ENCODE peak calls at places on chromosomes 3 and 15, in six cellular contexts. N, H, X, V, R and C are unnamed samples.

GRCh38 chr3:67685499-67685898 is 31.1 kb upstream of the SUCLG2 start:
- DNase-seq in X (no peak), H (no peak), R (no peak), V (no peak), N (no peak), C (no peak)

GRCh38 chr3:88433572-88433971 is 283.8 kb downstream of the C3orf38 start:
- DNase-seq in N (no peak), R (no peak), X (no peak), H (no peak), V (no peak), C (no peak)

GRCh38 chr3:44056446-44057240 is 185.0 kb upstream of the TOPAZ1 start:
- DNase-seq in X (no peak), R (no peak), V (no peak), N (no peak), H (no peak), C (no peak)

GRCh38 chr3:35296533-35296932 is 342.8 kb upstream of the ARPP21 start:
- DNase-seq in N (no peak), V (no peak), H (no peak), X (no peak), R (no peak), C (no peak)

GRCh38 chr15:34043391-34043790 is 4.4 kb upstream of the AVEN start:
- DNase-seq in V (no peak), X (no peak), N (no peak), H (no peak), R (no peak), C (no peak)

GRCh38 chr15:41011055-41011815 is 58.0 kb downstream of the CHAC1 start:
- DNase-seq in X (no peak), V (no peak), N (no peak), R (no peak), H (no peak), C (no peak)

GRCh38 chr3:110479676-110480075 is 591.9 kb upstream of the NECTIN3 start:
- DNase-seq in H (no peak), V (no peak), X (no peak), N (no peak), R (no peak), C (no peak)

GRCh38 chr15:68652141-68652540 is 73.3 kb downstream of the CORO2B start:
- DNase-seq in V (peak), X (peak), H (no peak), N (no peak), R (no peak), C (no peak)

GRCh38 chr3:53803816-53804545 is 42.2 kb downstream of the CHDH start:
- DNase-seq in V (peak), X (no peak), N (no peak), H (no peak), R (peak), C (no peak)

GRCh38 chr3:184428561-184429175 is 48.8 kb downstream of the CHRD start:
- DNase-seq in X (no peak), V (peak), N (no peak), H (no peak), R (no peak), C (no peak)

GRCh38 chr15:41774873-41775417 is 661 bp downstream of the MAPKBP1 start:
- DNase-seq in H (no peak), X (no peak), R (no peak), V (no peak), N (no peak), C (no peak)

GRCh38 chr15:31353931-31354330 is 27.3 kb downstream of the KLF13 start:
- DNase-seq in N (no peak), V (no peak), H (no peak), R (no peak), X (no peak), C (no peak)

GRCh38 chr3:24400015-24400414 is 94.6 kb downstream of the THRB start:
- DNase-seq in R (no peak), X (no peak), V (no peak), N (no peak), H (no peak), C (no peak)

GRCh38 chr3:170802164-170803151 is 67.5 kb downstream of the RPL22L1 start:
- DNase-seq in V (peak), H (no peak), X (no peak), R (no peak), N (no peak), C (no peak)

GRCh38 chr3:21256932-21257331 is 494.1 kb downstream of the ZNF385D start:
- DNase-seq in R (no peak), V (no peak), N (no peak), H (no peak), X (no peak), C (peak)

GRCh38 chr3:147373301-147373700 is 33.0 kb downstream of the ZIC4 start:
- DNase-seq in H (peak), N (no peak), V (no peak), X (no peak), R (no peak), C (no peak)

GRCh38 chr3:193977622-193978021 is 158.3 kb upstream of the HES1 start:
- DNase-seq in V (no peak), H (no peak), N (no peak), R (no peak), X (no peak), C (no peak)

GRCh38 chr3:129621626-129622417 is 15.3 kb upstream of the PLXND1 start:
- DNase-seq in N (no peak), H (peak), R (peak), X (peak), V (no peak), C (no peak)

GRCh38 chr3:8320711-8321458 is 180.7 kb upstream of the LMCD1 start:
- DNase-seq in N (no peak), X (no peak), R (no peak), H (no peak), V (no peak), C (no peak)

GRCh38 chr3:136893848-136894443 is 31.9 kb downstream of the NCK1 start:
- DNase-seq in V (no peak), X (no peak), N (no peak), R (no peak), H (no peak), C (no peak)

GRCh38 chr15:67009576-67010569 is 55.5 kb upstream of the SMAD3 start:
- DNase-seq in R (no peak), N (no peak), X (no peak), V (no peak), H (peak), C (no peak)

GRCh38 chr15:86624261-86625036 is 544.8 kb downstream of the AGBL1 start:
- DNase-seq in R (no peak), H (peak), X (no peak), V (peak), N (peak), C (no peak)

GRCh38 chr15:75782926-75783325 is 60.3 kb upstream of the UBE2Q2 start:
- DNase-seq in X (no peak), H (no peak), R (no peak), N (no peak), V (no peak), C (no peak)

GRCh38 chr3:40720351-40720750 is 195.6 kb downstream of the ZNF621 start:
- DNase-seq in R (no peak), X (no peak), V (no peak), H (no peak), N (no peak), C (no peak)

GRCh38 chr15:96416934-96417759 is 86.6 kb downstream of the NR2F2 start:
- DNase-seq in X (peak), V (no peak), N (no peak), H (peak), R (no peak), C (peak)
- H3K4me3 ChIP-seq in X (peak), V (peak), N (peak), H (no peak), R (peak), C (peak)

GRCh38 chr3:181726351-181727121 is 14.8 kb downstream of the SOX2 start:
- DNase-seq in H (peak), N (no peak), X (no peak), R (no peak), V (no peak), C (peak)
- TF ChIP-seq CTCF in H (peak), N (no peak), X (no peak), R (no peak), V (no peak), C (peak)

DNA sequence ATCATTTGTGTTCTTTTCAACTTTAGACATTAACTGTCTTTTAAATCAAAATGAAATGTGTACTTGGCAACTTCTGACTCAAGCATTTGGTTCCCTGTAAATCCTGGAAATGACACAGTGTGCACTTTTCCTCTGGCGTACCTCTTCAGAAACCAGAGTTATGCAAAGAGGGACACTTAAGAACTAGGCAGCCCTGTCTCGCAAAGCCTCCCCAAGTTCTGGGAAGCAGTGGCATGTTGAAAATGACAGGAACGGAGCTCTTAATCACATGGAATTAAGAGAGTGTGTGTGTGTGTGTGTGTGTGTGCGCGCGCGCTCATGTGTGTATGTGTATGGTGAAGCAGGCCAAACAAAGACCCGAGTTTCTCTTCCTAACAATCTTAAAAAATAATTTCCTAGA is 707.4 kb downstream of the MECOM start:
- DNase-seq in X (no peak), R (no peak), N (no peak), V (no peak), H (no peak), C (no peak)
- TF ChIP-seq EP300 in X (no peak), R (no peak), N (no peak), V (no peak), H (no peak), C (no peak)

GRCh38 chr15:65789759-65790158 is 2.3 kb downstream of the DENND4A start:
- DNase-seq in X (no peak), V (no peak), H (no peak), N (no peak), R (no peak), C (no peak)
- H3K4me3 ChIP-seq in X (no peak), V (no peak), H (no peak), N (no peak), R (no peak), C (no peak)

GRCh38 chr15:70355275-70355795 is 257.6 kb upstream of the TLE3 start:
- DNase-seq in V (no peak), R (no peak), N (no peak), H (no peak), X (no peak), C (no peak)
- TF ChIP-seq CTCF in V (no peak), R (no peak), N (no peak), H (peak), X (no peak), C (no peak)

GRCh38 chr3:143235614-143236204 is 116.1 kb downstream of the CHST2 start:
- DNase-seq in X (no peak), H (no peak), N (no peak), R (no peak), V (no peak), C (no peak)

GRCh38 chr3:143234521-143234920 is 115.0 kb downstream of the CHST2 start:
- DNase-seq in V (no peak), N (no peak), H (no peak), X (no peak), R (no peak), C (no peak)

GRCh38 chr3:143237036-143237688 is 117.6 kb downstream of the CHST2 start:
- DNase-seq in V (no peak), N (no peak), H (no peak), R (no peak), X (no peak), C (no peak)

GRCh38 chr3:143239026-143239425 is 119.5 kb downstream of the CHST2 start:
- DNase-seq in V (no peak), H (no peak), X (no peak), N (no peak), R (no peak), C (no peak)

DNA sequence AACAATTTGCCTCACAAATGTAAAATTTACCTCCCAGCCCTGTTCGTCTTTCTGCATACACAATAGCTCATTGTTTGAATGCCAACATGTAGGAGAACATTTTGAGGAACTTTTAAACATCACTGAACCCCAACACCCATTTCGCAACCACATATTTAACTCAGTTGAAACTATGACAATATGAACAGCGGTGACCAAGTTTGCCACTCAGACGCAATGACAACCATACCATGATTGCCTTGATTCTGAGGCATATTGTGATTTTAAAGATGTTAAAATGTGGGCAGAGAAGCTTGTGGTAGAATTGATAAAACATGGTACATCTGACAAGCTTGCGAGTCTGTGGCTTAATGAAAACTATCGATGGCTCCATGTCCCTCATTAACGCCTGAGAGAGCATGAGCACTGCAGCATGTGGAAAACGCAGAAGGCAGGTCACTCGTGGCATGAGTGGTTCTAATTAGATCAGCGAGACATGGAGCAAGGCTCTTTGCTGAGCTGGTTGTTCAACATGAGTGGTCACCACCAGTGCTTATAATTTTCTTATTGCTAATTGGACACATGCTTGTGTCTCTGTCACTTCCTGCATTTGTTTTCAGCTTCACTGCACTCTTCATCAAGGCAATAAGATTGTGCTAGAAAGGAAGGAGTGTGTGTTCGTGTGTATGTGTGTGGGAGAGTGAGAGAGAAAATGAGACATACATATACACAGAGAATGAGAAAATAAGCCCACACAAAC is 116.8 kb downstream of the CHST2 start:
- DNase-seq in X (no peak), V (no peak), N (no peak), R (no peak), H (no peak), C (no peak)
- TF ChIP-seq EP300 in X (no peak), V (no peak), N (no peak), R (no peak), H (no peak), C (no peak)

GRCh38 chr3:149715247-149715646 is 37.0 kb downstream of the COMMD2 start:
- DNase-seq in X (no peak), V (no peak), R (no peak), N (no peak), H (no peak), C (no peak)

GRCh38 chr3:149720918-149721317 is 31.4 kb downstream of the COMMD2 start:
- DNase-seq in V (no peak), X (no peak), N (no peak), R (no peak), H (no peak), C (no peak)

GRCh38 chr3:149713730-149714654 is 38.3 kb downstream of the COMMD2 start:
- DNase-seq in R (no peak), V (no peak), X (no peak), N (no peak), H (no peak), C (no peak)

GRCh38 chr3:149717391-149718056 is 34.8 kb downstream of the COMMD2 start:
- DNase-seq in V (peak), H (peak), X (no peak), N (peak), R (no peak), C (peak)

DNA sequence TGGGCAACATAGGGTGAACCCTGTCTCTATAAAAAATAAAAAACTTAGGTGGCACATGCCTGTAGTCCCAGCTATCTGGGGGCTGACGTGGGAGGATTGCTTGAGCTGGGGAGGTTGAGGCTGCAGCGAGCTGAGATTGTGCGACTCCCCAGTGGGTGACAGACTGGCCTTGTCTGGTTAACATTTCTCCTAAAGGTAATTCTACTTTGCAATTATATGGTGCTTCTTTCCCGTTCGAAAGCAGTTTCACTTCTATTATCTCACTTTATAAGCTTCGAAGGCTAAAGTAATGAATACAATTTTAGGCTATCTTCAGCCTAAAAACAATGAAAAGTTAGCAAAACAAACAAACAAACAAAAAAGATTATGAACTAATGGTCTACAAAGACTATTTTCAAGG is 35.3 kb downstream of the COMMD2 start:
- DNase-seq in N (no peak), X (no peak), V (no peak), H (no peak), R (no peak), C (no peak)
- H3K4me3 ChIP-seq in N (no peak), X (no peak), V (no peak), H (no peak), R (no peak), C (peak)

DNA sequence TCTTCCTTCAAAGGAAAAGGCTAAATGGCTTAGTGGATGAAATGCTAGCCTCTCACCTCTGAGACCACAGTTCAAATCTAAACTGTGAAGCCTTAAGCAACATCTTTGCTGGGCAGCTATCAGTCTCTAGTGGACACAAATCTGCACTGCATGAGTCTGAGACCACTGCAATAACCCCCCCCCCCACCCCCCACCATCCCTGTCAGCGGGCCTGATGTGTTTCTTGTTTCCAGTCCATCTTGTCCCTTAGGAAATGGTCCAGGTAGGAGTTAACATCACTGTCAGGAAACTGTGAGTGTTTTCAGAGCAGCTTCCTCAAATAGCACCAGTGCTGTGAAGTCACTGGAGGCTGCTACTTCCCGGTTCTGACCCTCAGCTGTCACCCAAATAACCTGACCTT is 140.6 kb upstream of the TMCO5A start:
- DNase-seq in V (no peak), R (no peak), N (no peak), H (no peak), X (no peak), C (no peak)
- TF ChIP-seq CTCF in V (no peak), R (no peak), N (no peak), H (peak), X (no peak), C (no peak)

DNA sequence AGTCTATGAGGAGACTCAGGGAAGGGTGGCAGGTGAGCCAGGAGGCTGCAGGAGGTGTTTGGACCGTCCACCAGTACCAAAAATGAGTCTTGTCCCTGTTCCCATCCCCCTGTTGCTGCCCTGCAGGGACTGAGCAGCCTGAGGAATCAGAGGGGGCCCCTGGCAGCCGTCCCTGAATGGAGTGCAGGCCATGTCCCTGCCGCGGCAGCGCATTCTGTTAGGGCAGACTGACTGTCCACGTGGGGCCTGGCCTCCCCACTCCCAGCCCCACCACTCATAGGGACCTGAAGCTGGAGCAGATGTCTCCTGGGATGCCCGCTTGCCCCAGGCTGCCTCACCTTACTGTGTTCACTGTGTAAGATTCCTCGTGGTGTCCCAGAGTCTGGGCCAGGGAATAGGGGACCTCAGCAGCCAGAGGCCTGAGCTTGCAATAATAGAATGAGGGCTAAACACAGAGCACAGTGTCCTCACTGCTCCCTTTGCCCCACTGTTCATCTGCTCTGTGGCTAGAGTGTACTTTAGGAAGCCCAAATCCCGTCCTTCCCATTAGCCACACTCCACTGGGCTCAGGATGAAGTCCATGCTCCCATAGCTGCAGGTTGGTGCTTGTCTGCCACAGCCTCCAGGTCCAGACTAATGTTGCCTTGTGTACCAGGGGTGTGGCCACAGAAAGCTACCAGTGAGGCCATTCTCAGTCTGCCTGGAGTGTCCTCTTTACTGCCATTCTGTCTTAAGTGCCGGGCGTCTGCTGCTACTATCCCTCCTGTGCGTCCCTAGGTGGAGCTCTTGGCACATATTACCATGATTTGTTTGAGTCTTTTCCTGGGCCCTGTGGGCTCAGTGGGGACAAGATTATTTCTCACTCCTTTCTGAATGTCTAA is 63.2 kb downstream of the HCN4 start:
- DNase-seq in V (no peak), X (no peak), N (peak), R (no peak), H (peak), C (no peak)
- TF ChIP-seq EP300 in V (no peak), X (no peak), N (no peak), R (no peak), H (no peak), C (no peak)

GRCh38 chr3:65952842-65953241 is 85.9 kb downstream of the MAGI1 start:
- DNase-seq in N (no peak), R (no peak), X (no peak), V (no peak), H (no peak), C (no peak)

GRCh38 chr3:65955792-65956477 is 82.8 kb downstream of the MAGI1 start:
- DNase-seq in R (no peak), N (no peak), V (no peak), X (no peak), H (no peak), C (no peak)

GRCh38 chr3:65953301-65953812 is 85.4 kb downstream of the MAGI1 start:
- DNase-seq in R (no peak), H (peak), N (no peak), X (no peak), V (no peak), C (peak)

GRCh38 chr3:65951836-65952505 is 86.7 kb downstream of the MAGI1 start:
- DNase-seq in R (no peak), X (no peak), H (no peak), V (no peak), N (no peak), C (no peak)

GRCh38 chr3:65953881-65954733 is 84.6 kb downstream of the MAGI1 start:
- DNase-seq in H (no peak), R (no peak), V (no peak), N (no peak), X (peak), C (peak)
- H3K4me3 ChIP-seq in H (no peak), R (peak), V (peak), N (peak), X (no peak), C (no peak)